ENCODE peak calls at places on chromosomes 4 and X, in nine cellular contexts. K, V, J, T, H, P, S, X and O are unnamed samples.

GRCh38 chr4:8585186-8585585 is 5.0 kb downstream of the GPR78 start:
- DNase-seq in P (no peak), X (peak), K (no peak), T (no peak), J (no peak), V (no peak), H (no peak), S (no peak), O (no peak)

GRCh38 chr4:115054836-115055235 is 58.6 kb downstream of the NDST4 start:
- DNase-seq in K (no peak), P (no peak), S (no peak), V (no peak), T (no peak), H (no peak), J (no peak), X (no peak), O (no peak)

GRCh38 chrX:105816517-105816916 is 5.8 kb upstream of the NRK start:
- DNase-seq in X (no peak), T (no peak), V (no peak), P (no peak), S (no peak), H (no peak), J (no peak), K (no peak), O (no peak)

GRCh38 chrX:51459125-51459524 is 37.3 kb downstream of the NUDT11 start:
- DNase-seq in T (no peak), V (no peak), K (no peak), P (peak), S (no peak), J (peak), H (no peak), X (peak), O (no peak)

GRCh38 chr4:167290684-167291083 is 56.4 kb upstream of the SPOCK3 start:
- DNase-seq in K (no peak), H (no peak), V (no peak), T (no peak), S (peak), X (no peak), J (peak), P (no peak), O (no peak)

GRCh38 chr4:128589384-128589957 is 220.0 kb upstream of the JADE1 start:
- DNase-seq in X (no peak), J (no peak), P (no peak), H (no peak), S (no peak), V (no peak), K (no peak), T (no peak), O (no peak)

GRCh38 chr4:27414867-27415266 is 554.2 kb downstream of the STIM2 start:
- DNase-seq in J (no peak), V (no peak), H (no peak), S (no peak), K (no peak), T (no peak), X (no peak), P (no peak), O (no peak)

GRCh38 chr4:158211288-158211687 is 1.0 kb downstream of the TMEM144 start:
- DNase-seq in V (no peak), H (no peak), K (no peak), X (peak), P (no peak), J (no peak), S (peak), T (no peak), O (no peak)

GRCh38 chr4:12319765-12320164 is 891.1 kb upstream of the HS3ST1 start:
- DNase-seq in V (no peak), H (no peak), S (no peak), K (no peak), X (peak), P (no peak), J (no peak), T (no peak), O (no peak)

GRCh38 chr4:41709844-41710481 is 38.6 kb downstream of the PHOX2B start:
- DNase-seq in V (peak), S (no peak), K (no peak), T (no peak), H (no peak), J (no peak), P (no peak), X (no peak), O (no peak)

GRCh38 chrX:68686684-68687045 is 39.2 kb downstream of the STARD8 start:
- DNase-seq in H (no peak), K (no peak), T (no peak), V (no peak), P (peak), X (no peak), S (no peak), J (peak), O (no peak)

GRCh38 chr4:87339440-87339839 is 16.8 kb upstream of the HSD17B13 start:
- DNase-seq in T (no peak), X (no peak), P (no peak), K (no peak), H (no peak), V (no peak), S (no peak), J (no peak), O (no peak)

GRCh38 chr4:113618205-113618604 is 143.3 kb downstream of the CAMK2D start:
- DNase-seq in J (peak), T (no peak), P (no peak), S (peak), K (no peak), V (no peak), X (no peak), H (no peak), O (no peak)

GRCh38 chrX:38816158-38816557 is 14.9 kb downstream of the MID1IP1 start:
- DNase-seq in T (no peak), P (peak), X (peak), H (no peak), V (no peak), S (no peak), K (no peak), J (no peak), O (no peak)

GRCh38 chr4:960736-961650 is 12.4 kb downstream of the DGKQ start:
- DNase-seq in K (no peak), X (no peak), V (no peak), S (no peak), J (no peak), H (no peak), P (no peak), T (no peak), O (no peak)

GRCh38 chrX:120309873-120310730 is 1.2 kb downstream of the TMEM255A start:
- DNase-seq in V (no peak), T (no peak), X (peak), K (no peak), S (peak), P (peak), J (peak), H (no peak), O (no peak)

GRCh38 chr4:40681600-40682297 is 52.1 kb upstream of the RBM47 start:
- DNase-seq in S (no peak), X (no peak), J (peak), P (no peak), K (no peak), H (no peak), T (no peak), V (no peak), O (no peak)

GRCh38 chr4:53019485-53020382 is 157.6 kb downstream of the RASL11B start:
- DNase-seq in H (no peak), P (no peak), J (no peak), X (no peak), T (no peak), S (peak), V (no peak), K (no peak), O (no peak)

GRCh38 chrX:132367314-132367713 is 121.5 kb downstream of the MBNL3 start:
- DNase-seq in S (no peak), J (no peak), H (no peak), T (no peak), V (no peak), K (no peak), P (no peak), X (no peak), O (no peak)

GRCh38 chr4:121375262-121375661 is 5.6 kb downstream of the QRFPR start:
- DNase-seq in S (peak), P (no peak), K (no peak), J (no peak), H (no peak), V (no peak), X (no peak), T (no peak), O (no peak)

GRCh38 chrX:98459669-98460068 is 1576.0 kb downstream of the RPA4 start:
- DNase-seq in H (no peak), J (no peak), V (no peak), X (no peak), K (no peak), T (no peak), P (no peak), S (no peak), O (no peak)

GRCh38 chrX:120753413-120754251 is 122.0 kb downstream of the CT47B1 start:
- DNase-seq in J (no peak), H (no peak), V (no peak), X (no peak), S (no peak), T (no peak), P (peak), K (no peak), O (no peak)

GRCh38 chr4:107561481-107561880 is 158.6 kb downstream of the PAPSS1 start:
- DNase-seq in H (no peak), V (no peak), K (no peak), T (no peak), J (no peak), S (no peak), X (no peak), P (no peak), O (no peak)